ENCODE peak calls at places on chromosomes 11 and 22, in six cellular contexts. One of them, this sample, is unnamed.

GRCh38 chr11:113603277-113604059 is 102.6 kb downstream of the TMPRSS5 start:
- DNase-seq in NCI-H1417: no peak
- DNase-seq in mucosa of gallbladder: peak
- DNase-seq in activated CD4-positive, CD25-positive, alpha-beta regulatory T cell treated with anti-CD3 and anti-CD28 coated beads, Interleukin-2, amount 50 U/mL, for 72 hours: no peak
- DNase-seq in stimulated activated CD8-positive, alpha-beta memory T cell treated with anti-CD3 and anti-CD28 coated beads, Interleukin-7, amount 100 ng/mL, for 1 hour: no peak
- DNase-seq in fibroblast of the aortic adventitia: peak
- DNase-seq in this sample: no peak

GRCh38 chr11:4019891-4020290 is 74.7 kb upstream of the RRM1 start:
- DNase-seq in fibroblast of the aortic adventitia: no peak
- DNase-seq in activated CD4-positive, CD25-positive, alpha-beta regulatory T cell treated with anti-CD3 and anti-CD28 coated beads, Interleukin-2, amount 50 U/mL, for 72 hours: no peak
- DNase-seq in stimulated activated CD8-positive, alpha-beta memory T cell treated with anti-CD3 and anti-CD28 coated beads, Interleukin-7, amount 100 ng/mL, for 1 hour: no peak
- DNase-seq in mucosa of gallbladder: no peak
- DNase-seq in NCI-H1417: no peak
- DNase-seq in this sample: no peak

GRCh38 chr11:120632579-120632978 is 121.0 kb downstream of the GRIK4 start:
- DNase-seq in NCI-H1417: no peak
- DNase-seq in fibroblast of the aortic adventitia: no peak
- DNase-seq in stimulated activated CD8-positive, alpha-beta memory T cell treated with anti-CD3 and anti-CD28 coated beads, Interleukin-7, amount 100 ng/mL, for 1 hour: no peak
- DNase-seq in activated CD4-positive, CD25-positive, alpha-beta regulatory T cell treated with anti-CD3 and anti-CD28 coated beads, Interleukin-2, amount 50 U/mL, for 72 hours: no peak
- DNase-seq in mucosa of gallbladder: no peak
- DNase-seq in this sample: no peak

GRCh38 chr22:23518381-23519187 is 61.5 kb downstream of the IGLL1 start:
- DNase-seq in stimulated activated CD8-positive, alpha-beta memory T cell treated with anti-CD3 and anti-CD28 coated beads, Interleukin-7, amount 100 ng/mL, for 1 hour: no peak
- DNase-seq in activated CD4-positive, CD25-positive, alpha-beta regulatory T cell treated with anti-CD3 and anti-CD28 coated beads, Interleukin-2, amount 50 U/mL, for 72 hours: no peak
- DNase-seq in mucosa of gallbladder: no peak
- DNase-seq in NCI-H1417: peak
- DNase-seq in fibroblast of the aortic adventitia: no peak
- DNase-seq in this sample: no peak

GRCh38 chr11:64110465-64111375 is 55.2 kb downstream of the MACROD1 start:
- DNase-seq in activated CD4-positive, CD25-positive, alpha-beta regulatory T cell treated with anti-CD3 and anti-CD28 coated beads, Interleukin-2, amount 50 U/mL, for 72 hours: no peak
- DNase-seq in mucosa of gallbladder: no peak
- DNase-seq in fibroblast of the aortic adventitia: no peak
- DNase-seq in stimulated activated CD8-positive, alpha-beta memory T cell treated with anti-CD3 and anti-CD28 coated beads, Interleukin-7, amount 100 ng/mL, for 1 hour: no peak
- DNase-seq in NCI-H1417: no peak
- DNase-seq in this sample: no peak

GRCh38 chr22:23223566-23224317 is 43.4 kb downstream of the BCR start:
- DNase-seq in fibroblast of the aortic adventitia: no peak
- DNase-seq in stimulated activated CD8-positive, alpha-beta memory T cell treated with anti-CD3 and anti-CD28 coated beads, Interleukin-7, amount 100 ng/mL, for 1 hour: no peak
- DNase-seq in mucosa of gallbladder: no peak
- DNase-seq in NCI-H1417: no peak
- DNase-seq in activated CD4-positive, CD25-positive, alpha-beta regulatory T cell treated with anti-CD3 and anti-CD28 coated beads, Interleukin-2, amount 50 U/mL, for 72 hours: no peak
- DNase-seq in this sample: no peak

GRCh38 chr11:1529774-1530173 is 42.3 kb downstream of the DUSP8 start:
- DNase-seq in NCI-H1417: no peak
- DNase-seq in mucosa of gallbladder: no peak
- DNase-seq in stimulated activated CD8-positive, alpha-beta memory T cell treated with anti-CD3 and anti-CD28 coated beads, Interleukin-7, amount 100 ng/mL, for 1 hour: no peak
- DNase-seq in activated CD4-positive, CD25-positive, alpha-beta regulatory T cell treated with anti-CD3 and anti-CD28 coated beads, Interleukin-2, amount 50 U/mL, for 72 hours: no peak
- DNase-seq in fibroblast of the aortic adventitia: no peak
- DNase-seq in this sample: no peak

GRCh38 chr11:16924826-16925494 is 89.3 kb downstream of the PLEKHA7 start:
- DNase-seq in NCI-H1417: peak
- DNase-seq in fibroblast of the aortic adventitia: peak
- DNase-seq in activated CD4-positive, CD25-positive, alpha-beta regulatory T cell treated with anti-CD3 and anti-CD28 coated beads, Interleukin-2, amount 50 U/mL, for 72 hours: no peak
- DNase-seq in mucosa of gallbladder: peak
- DNase-seq in stimulated activated CD8-positive, alpha-beta memory T cell treated with anti-CD3 and anti-CD28 coated beads, Interleukin-7, amount 100 ng/mL, for 1 hour: no peak
- DNase-seq in this sample: no peak

GRCh38 chr11:28581286-28582242 is 473.4 kb downstream of the METTL15 start:
- DNase-seq in stimulated activated CD8-positive, alpha-beta memory T cell treated with anti-CD3 and anti-CD28 coated beads, Interleukin-7, amount 100 ng/mL, for 1 hour: no peak
- DNase-seq in NCI-H1417: peak
- DNase-seq in fibroblast of the aortic adventitia: peak
- DNase-seq in mucosa of gallbladder: no peak
- DNase-seq in activated CD4-positive, CD25-positive, alpha-beta regulatory T cell treated with anti-CD3 and anti-CD28 coated beads, Interleukin-2, amount 50 U/mL, for 72 hours: no peak
- DNase-seq in this sample: no peak

GRCh38 chr11:57476883-57477506 is 16.7 kb downstream of the RTN4RL2 start:
- DNase-seq in NCI-H1417: peak
- DNase-seq in activated CD4-positive, CD25-positive, alpha-beta regulatory T cell treated with anti-CD3 and anti-CD28 coated beads, Interleukin-2, amount 50 U/mL, for 72 hours: no peak
- DNase-seq in mucosa of gallbladder: peak
- DNase-seq in stimulated activated CD8-positive, alpha-beta memory T cell treated with anti-CD3 and anti-CD28 coated beads, Interleukin-7, amount 100 ng/mL, for 1 hour: no peak
- DNase-seq in fibroblast of the aortic adventitia: no peak
- DNase-seq in this sample: no peak

GRCh38 chr22:44472583-44472982 is 25.4 kb downstream of the RTL6 start:
- DNase-seq in NCI-H1417: no peak
- DNase-seq in activated CD4-positive, CD25-positive, alpha-beta regulatory T cell treated with anti-CD3 and anti-CD28 coated beads, Interleukin-2, amount 50 U/mL, for 72 hours: no peak
- DNase-seq in mucosa of gallbladder: no peak
- DNase-seq in fibroblast of the aortic adventitia: peak
- DNase-seq in stimulated activated CD8-positive, alpha-beta memory T cell treated with anti-CD3 and anti-CD28 coated beads, Interleukin-7, amount 100 ng/mL, for 1 hour: no peak
- DNase-seq in this sample: no peak

GRCh38 chr11:57567210-57567511 is 311 bp downstream of the UBE2L6 start:
- DNase-seq in stimulated activated CD8-positive, alpha-beta memory T cell treated with anti-CD3 and anti-CD28 coated beads, Interleukin-7, amount 100 ng/mL, for 1 hour: no peak
- DNase-seq in NCI-H1417: no peak
- DNase-seq in mucosa of gallbladder: no peak
- DNase-seq in activated CD4-positive, CD25-positive, alpha-beta regulatory T cell treated with anti-CD3 and anti-CD28 coated beads, Interleukin-2, amount 50 U/mL, for 72 hours: no peak
- DNase-seq in fibroblast of the aortic adventitia: peak
- DNase-seq in this sample: peak

GRCh38 chr11:66646875-66647274 is 8.4 kb downstream of the RBM4 start:
- DNase-seq in mucosa of gallbladder: no peak
- DNase-seq in stimulated activated CD8-positive, alpha-beta memory T cell treated with anti-CD3 and anti-CD28 coated beads, Interleukin-7, amount 100 ng/mL, for 1 hour: no peak
- DNase-seq in fibroblast of the aortic adventitia: no peak
- DNase-seq in NCI-H1417: no peak
- DNase-seq in activated CD4-positive, CD25-positive, alpha-beta regulatory T cell treated with anti-CD3 and anti-CD28 coated beads, Interleukin-2, amount 50 U/mL, for 72 hours: no peak
- DNase-seq in this sample: no peak